ENCODE peak calls at places on chromosomes 4 and X, in five cellular contexts. D, Z, J, H and M are unnamed samples.

GRCh38 chr4:164357957-164358356 is 396.0 kb upstream of the SMIM31 start:
- DNase-seq in D (peak), J (no peak), H (no peak), Z (no peak), M (peak)

GRCh38 chrX:15820106-15821073 is 30.1 kb downstream of the ZRSR2 start:
- DNase-seq in Z (no peak), J (no peak), H (no peak), D (peak), M (no peak)

GRCh38 chr4:119300072-119300387 is 21.9 kb downstream of the FABP2 start:
- DNase-seq in D (peak), Z (no peak), H (peak), J (no peak), M (no peak)

GRCh38 chrX:70481871-70482270 is 37.2 kb downstream of the DLG3 start:
- DNase-seq in H (no peak), D (no peak), J (no peak), Z (no peak), M (no peak)

GRCh38 chrX:23822397-23822796 is 39.4 kb downstream of the SAT1 start:
- DNase-seq in H (no peak), J (no peak), Z (no peak), D (peak), M (no peak)

GRCh38 chrX:109952050-109952449 is 50.9 kb upstream of the TMEM164 start:
- DNase-seq in Z (no peak), J (no peak), D (no peak), H (no peak), M (no peak)

GRCh38 chr4:74504212-74504611 is 59.3 kb downstream of the AREG start:
- DNase-seq in Z (no peak), J (no peak), D (peak), H (no peak), M (no peak)

GRCh38 chr4:16794816-16795445 is 103.5 kb downstream of the LDB2 start:
- DNase-seq in D (peak), J (peak), H (peak), Z (no peak), M (no peak)

GRCh38 chr4:16025268-16025667 is 58.6 kb downstream of the PROM1 start:
- DNase-seq in Z (no peak), J (no peak), D (no peak), H (no peak), M (no peak)

GRCh38 chrX:150587585-150588503 is 19.4 kb downstream of the MTM1 start:
- DNase-seq in J (no peak), D (peak), H (peak), Z (no peak), M (no peak)

GRCh38 chr4:21879187-21879586 is 69.4 kb downstream of the KCNIP4 start:
- DNase-seq in J (no peak), D (peak), H (no peak), Z (no peak), M (no peak)

GRCh38 chr4:81606796-81607550 is 135.3 kb upstream of the RASGEF1B start:
- DNase-seq in J (no peak), Z (no peak), D (peak), H (no peak), M (no peak)

GRCh38 chr4:186840222-186840701 is 116.6 kb upstream of the FAT1 start:
- DNase-seq in J (no peak), Z (no peak), D (peak), H (no peak), M (no peak)

GRCh38 chrX:1725472-1725871 is 110.6 kb downstream of the ASMT start:
- DNase-seq in D (no peak), J (no peak), H (no peak), Z (no peak), M (no peak)

GRCh38 chrX:133916984-133917722 is 68.2 kb downstream of the GPC3 start:
- DNase-seq in J (no peak), D (no peak), Z (peak), H (no peak), M (no peak)

GRCh38 chrX:55801811-55802210 is 84.3 kb downstream of the RRAGB start:
- DNase-seq in D (no peak), J (no peak), Z (no peak), H (no peak), M (no peak)

GRCh38 chr4:150695162-150695561 is 113.2 kb downstream of the MAB21L2 start:
- DNase-seq in J (no peak), H (no peak), D (no peak), Z (no peak), M (no peak)

GRCh38 chrX:69503835-69504625 is at the start of gene NALF2:
- DNase-seq in H (peak), J (no peak), D (peak), Z (peak), M (peak)

GRCh38 chrX:66200855-66201795 is 37.1 kb downstream of the HEPH start:
- DNase-seq in H (no peak), Z (no peak), D (peak), J (peak), M (no peak)

GRCh38 chr4:123406862-123407261 is 10.3 kb downstream of the SPRY1 start:
- DNase-seq in J (no peak), H (no peak), Z (no peak), D (no peak), M (no peak)

GRCh38 chr4:152052431-152053057 is 291.7 kb upstream of the GATB start:
- DNase-seq in Z (no peak), J (peak), D (no peak), H (no peak), M (no peak)

GRCh38 chr4:154854362-154854761 is 73.3 kb downstream of the RBM46 start:
- DNase-seq in Z (no peak), D (peak), H (no peak), J (no peak), M (no peak)

GRCh38 chr4:15963568-15963967 is 593 bp upstream of the FGFBP2 start:
- DNase-seq in D (no peak), Z (no peak), H (peak), J (no peak), M (no peak)

DNA sequence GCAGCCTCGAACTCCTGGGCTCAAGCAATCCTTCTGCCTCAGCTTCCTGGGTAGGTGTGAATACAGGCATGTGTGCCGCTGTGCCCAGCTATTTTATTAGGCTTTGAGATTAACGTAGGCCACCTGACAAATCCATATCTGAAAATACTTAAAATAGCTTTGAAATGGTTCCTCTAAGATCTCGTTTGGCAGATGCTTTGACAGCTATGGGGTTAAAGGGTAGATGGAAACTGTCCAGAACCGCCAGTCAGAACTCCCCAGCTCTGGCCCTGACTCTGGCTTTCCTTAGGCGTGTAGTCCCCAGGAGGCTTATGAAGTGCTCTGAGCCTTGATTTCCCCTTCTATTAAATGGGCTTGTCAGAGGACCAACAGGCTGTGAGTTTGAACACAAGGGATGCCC is 32.8 kb upstream of the STIM2 start:
- DNase-seq in Z (no peak), H (no peak), J (no peak), D (no peak), M (no peak)
- TF ChIP-seq CTCF in Z (no peak), H (no peak), J (no peak), D (no peak), M (no peak)

GRCh38 chrX:152656087-152656486 is 18.4 kb downstream of the GABRQ start:
- DNase-seq in H (no peak), D (no peak), J (no peak), Z (no peak), M (no peak)

GRCh38 chrX:152652467-152652866 is 14.8 kb downstream of the GABRQ start:
- DNase-seq in J (no peak), Z (no peak), H (no peak), D (no peak), M (no peak)

GRCh38 chrX:152663086-152663485 is 25.4 kb downstream of the GABRQ start:
- DNase-seq in D (no peak), Z (no peak), H (no peak), J (no peak), M (no peak)

GRCh38 chrX:152656890-152657289 is 19.2 kb downstream of the GABRQ start:
- DNase-seq in H (no peak), J (no peak), Z (no peak), D (no peak), M (no peak)

GRCh38 chrX:152658302-152658701 is 20.6 kb downstream of the GABRQ start:
- DNase-seq in Z (no peak), H (no peak), J (no peak), D (no peak), M (no peak)
- TF ChIP-seq CTCF in Z (peak), H (no peak), J (no peak), D (no peak), M (peak)

GRCh38 chrX:81286075-81286474 is 84.2 kb downstream of the SH3BGRL start:
- DNase-seq in Z (no peak), J (no peak), H (no peak), D (no peak), M (no peak)

GRCh38 chrX:81286608-81287007 is 84.7 kb downstream of the SH3BGRL start:
- DNase-seq in J (no peak), D (no peak), Z (no peak), H (no peak), M (no peak)

GRCh38 chrX:81294101-81294500 is 92.2 kb downstream of the SH3BGRL start:
- DNase-seq in J (no peak), D (no peak), H (no peak), Z (no peak), M (no peak)

GRCh38 chrX:81291996-81292395 is 90.1 kb downstream of the SH3BGRL start:
- DNase-seq in J (no peak), Z (no peak), H (no peak), D (no peak), M (no peak)
- TF ChIP-seq CTCF in J (no peak), Z (no peak), H (no peak), D (no peak), M (no peak)

GRCh38 chr4:26204249-26204825 is 116.5 kb upstream of the RBPJ start:
- DNase-seq in H (peak), Z (no peak), D (no peak), J (no peak), M (no peak)
- TF ChIP-seq CTCF in H (no peak), Z (no peak), D (no peak), J (no peak), M (no peak)

DNA sequence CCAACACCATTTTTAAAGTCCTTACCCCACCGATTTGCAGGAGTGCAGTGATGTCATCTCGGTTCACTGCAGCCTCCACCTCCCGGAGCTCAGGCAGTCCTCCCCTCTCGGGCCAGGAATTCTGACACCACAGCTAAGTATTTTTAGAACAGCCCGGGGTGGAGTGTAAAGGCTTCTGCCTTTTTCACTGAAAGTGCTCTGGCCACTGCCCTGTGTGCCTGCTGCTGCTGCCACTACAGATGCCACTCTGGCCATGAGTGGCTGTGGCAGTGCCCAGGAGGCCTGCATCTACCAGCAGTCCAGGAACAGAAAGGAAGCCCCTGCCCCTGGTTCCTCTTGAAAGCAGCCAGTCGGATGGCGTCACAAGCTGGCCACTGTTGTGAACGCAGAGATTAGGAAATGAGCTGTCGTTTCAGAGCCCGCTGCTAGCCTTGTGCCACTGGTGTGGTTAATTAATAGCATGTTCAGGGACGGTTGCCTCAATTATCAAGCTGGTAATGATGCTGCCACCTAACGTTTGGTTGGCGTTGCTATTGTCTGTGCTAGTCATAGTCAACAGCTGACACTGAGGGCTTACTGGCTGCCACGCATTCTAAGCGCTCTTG is 23.6 kb upstream of the TBC1D14 start:
- DNase-seq in D (peak), H (no peak), J (peak), Z (no peak), M (peak)
- TF ChIP-seq CTCF in D (peak), H (no peak), J (peak), Z (peak), M (peak)

GRCh38 chr4:188657365-188657764 is 518.1 kb downstream of the TRIML1 start:
- DNase-seq in D (no peak), Z (no peak), H (no peak), J (no peak), M (no peak)

GRCh38 chr4:188663369-188663768 is 524.1 kb downstream of the TRIML1 start:
- DNase-seq in J (no peak), Z (no peak), H (no peak), D (no peak), M (no peak)

GRCh38 chr4:188660796-188661195 is 521.6 kb downstream of the TRIML1 start:
- DNase-seq in J (no peak), D (no peak), Z (no peak), H (no peak), M (no peak)

GRCh38 chr4:188661502-188661901 is 522.3 kb downstream of the TRIML1 start:
- DNase-seq in J (no peak), D (peak), Z (no peak), H (no peak), M (no peak)

GRCh38 chr4:188658958-188659522 is 519.8 kb downstream of the TRIML1 start:
- DNase-seq in J (no peak), H (no peak), D (no peak), Z (no peak), M (no peak)
- TF ChIP-seq CTCF in J (no peak), H (no peak), D (no peak), Z (no peak), M (no peak)

DNA sequence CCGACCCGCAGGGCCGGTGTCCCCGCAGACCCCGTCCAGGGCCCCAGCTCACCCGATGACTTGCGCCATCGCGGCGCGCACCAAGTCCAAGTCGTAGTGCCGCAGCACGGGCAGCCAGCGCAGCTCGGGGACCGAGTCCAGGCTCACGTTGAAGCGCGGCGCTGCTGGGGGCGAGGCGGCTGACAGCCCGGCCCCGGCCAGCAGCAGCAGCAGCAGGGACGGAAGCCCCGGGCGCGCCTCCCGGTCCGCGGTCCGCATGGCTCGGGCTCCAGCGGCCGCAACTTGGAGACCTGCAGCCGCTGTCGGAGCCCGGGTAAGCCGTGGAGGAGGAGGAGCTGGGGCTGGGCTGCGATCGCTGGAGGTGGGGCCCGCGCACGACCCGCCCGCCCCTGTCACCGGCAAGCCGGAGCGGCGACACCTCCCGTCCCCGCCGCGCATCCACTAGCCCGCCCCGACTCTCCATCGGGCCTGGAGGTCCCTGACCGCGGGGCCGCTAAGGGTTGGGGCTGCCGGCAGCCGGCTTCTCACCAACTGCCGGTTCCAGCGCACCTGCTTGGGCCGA is at the start of gene NAAA:
- DNase-seq in Z (peak), J (no peak), H (peak), D (peak), M (peak)
- TF ChIP-seq CTCF in Z (peak), J (peak), H (no peak), D (no peak), M (no peak)

GRCh38 chrX:124223524-124223923 is 108.9 kb upstream of the TEX13D start:
- DNase-seq in H (no peak), J (no peak), D (no peak), Z (no peak), M (no peak)
- TF ChIP-seq CTCF in H (no peak), J (no peak), D (no peak), Z (no peak), M (peak)

DNA sequence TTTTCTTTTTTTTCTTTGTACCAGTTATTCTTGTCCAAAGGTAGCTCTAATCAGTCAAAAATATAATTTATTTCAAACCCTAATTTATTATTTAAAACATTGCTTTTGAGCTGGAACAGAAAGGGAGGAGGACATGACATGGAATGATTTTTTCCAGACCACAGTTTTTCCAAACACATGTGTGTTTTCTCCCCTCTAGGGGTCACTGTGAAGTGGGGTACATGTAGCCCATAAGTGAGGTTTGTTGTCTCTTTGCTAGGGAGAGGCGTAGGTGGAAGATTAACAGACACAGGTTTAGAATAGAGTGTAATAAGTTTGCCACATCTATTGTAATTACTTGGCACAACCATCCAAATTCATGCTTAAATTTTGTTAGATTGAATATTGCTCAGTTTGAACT is 83.0 kb downstream of the TNIP2 start:
- DNase-seq in J (no peak), D (peak), H (no peak), Z (no peak), M (no peak)
- TF ChIP-seq CTCF in J (peak), D (peak), H (no peak), Z (peak), M (peak)